ENCODE peak calls at places on chromosome 21, in six cellular contexts. One of them, this sample, is unnamed.

GRCh38 chr21:42423197-42423675 is 19.5 kb downstream of the UBASH3A start:
- DNase-seq in neural progenitor cell: no peak
- DNase-seq in CD8-positive, alpha-beta memory T cell: peak; percentile 56
- DNase-seq in tibial artery: no peak
- DNase-seq in right lobe of liver: no peak
- DNase-seq in right cardiac atrium: no peak
- DNase-seq in this sample: peak; percentile 39

GRCh38 chr21:45015469-45015860 is 58.9 kb upstream of the ADARB1 start:
- DNase-seq in neural progenitor cell: no peak
- DNase-seq in CD8-positive, alpha-beta memory T cell: no peak
- DNase-seq in tibial artery: peak; percentile 65
- DNase-seq in right lobe of liver: peak; percentile 14
- DNase-seq in right cardiac atrium: no peak
- DNase-seq in this sample: no peak

GRCh38 chr21:20169812-20170576 is 828.2 kb upstream of the NCAM2 start:
- DNase-seq in neural progenitor cell: no peak
- DNase-seq in CD8-positive, alpha-beta memory T cell: no peak
- DNase-seq in tibial artery: no peak
- DNase-seq in right lobe of liver: no peak
- DNase-seq in right cardiac atrium: no peak
- DNase-seq in this sample: no peak

GRCh38 chr21:31234936-31235335 is 109.1 kb downstream of the TIAM1 start:
- DNase-seq in neural progenitor cell: no peak
- DNase-seq in CD8-positive, alpha-beta memory T cell: no peak
- DNase-seq in tibial artery: no peak
- DNase-seq in right lobe of liver: no peak
- DNase-seq in right cardiac atrium: no peak
- DNase-seq in this sample: no peak

GRCh38 chr21:13937236-13937635 is 273.5 kb downstream of the LIPI start:
- DNase-seq in neural progenitor cell: no peak
- DNase-seq in CD8-positive, alpha-beta memory T cell: no peak
- DNase-seq in tibial artery: no peak
- DNase-seq in right lobe of liver: peak; percentile 21
- DNase-seq in right cardiac atrium: no peak
- DNase-seq in this sample: no peak

GRCh38 chr21:36647279-36648093 is 51.4 kb upstream of the SIM2 start:
- DNase-seq in neural progenitor cell: peak; percentile 45
- DNase-seq in CD8-positive, alpha-beta memory T cell: no peak
- DNase-seq in tibial artery: no peak
- DNase-seq in right lobe of liver: peak; percentile 27
- DNase-seq in right cardiac atrium: no peak
- DNase-seq in this sample: no peak

GRCh38 chr21:44485254-44485793 is 30.0 kb downstream of the LRRC3 start:
- DNase-seq in neural progenitor cell: peak; percentile 74
- DNase-seq in CD8-positive, alpha-beta memory T cell: peak; percentile 29
- DNase-seq in tibial artery: no peak
- DNase-seq in right lobe of liver: peak; percentile 74
- DNase-seq in right cardiac atrium: no peak
- DNase-seq in this sample: peak; percentile 67

GRCh38 chr21:36681117-36681631 is 17.7 kb upstream of the SIM2 start:
- DNase-seq in neural progenitor cell: no peak
- DNase-seq in CD8-positive, alpha-beta memory T cell: no peak
- DNase-seq in tibial artery: no peak
- DNase-seq in right lobe of liver: no peak
- DNase-seq in right cardiac atrium: no peak
- DNase-seq in this sample: no peak

GRCh38 chr21:31905444-31906400 is 32.9 kb downstream of the HUNK start:
- DNase-seq in neural progenitor cell: no peak
- DNase-seq in CD8-positive, alpha-beta memory T cell: no peak
- DNase-seq in tibial artery: no peak
- DNase-seq in right lobe of liver: no peak
- DNase-seq in right cardiac atrium: no peak
- DNase-seq in this sample: no peak

GRCh38 chr21:26194811-26195251 is 24.3 kb upstream of the APP start:
- DNase-seq in neural progenitor cell: no peak
- DNase-seq in CD8-positive, alpha-beta memory T cell: no peak
- DNase-seq in tibial artery: no peak
- DNase-seq in right lobe of liver: no peak
- DNase-seq in right cardiac atrium: no peak
- DNase-seq in this sample: no peak

GRCh38 chr21:34737115-34737514 is 68.3 kb downstream of the CLIC6 start:
- DNase-seq in neural progenitor cell: no peak
- DNase-seq in CD8-positive, alpha-beta memory T cell: no peak
- DNase-seq in tibial artery: peak; percentile 9
- DNase-seq in right lobe of liver: no peak
- DNase-seq in right cardiac atrium: no peak
- DNase-seq in this sample: no peak
- H3K27ac ChIP-seq in neural progenitor cell: no peak overlapping the region
- H3K27ac ChIP-seq in CD8-positive, alpha-beta memory T cell: no peak overlapping the region
- H3K27ac ChIP-seq in tibial artery: no peak overlapping the region
- H3K27ac ChIP-seq in right lobe of liver: no peak overlapping the region
- H3K27ac ChIP-seq in right cardiac atrium: no peak overlapping the region
- H3K27ac ChIP-seq in this sample: no peak overlapping the region

GRCh38 chr21:34822957-34823356 is 154.2 kb downstream of the CLIC6 start:
- DNase-seq in neural progenitor cell: no peak
- DNase-seq in CD8-positive, alpha-beta memory T cell: no peak
- DNase-seq in tibial artery: no peak
- DNase-seq in right lobe of liver: no peak
- DNase-seq in right cardiac atrium: no peak
- DNase-seq in this sample: no peak

GRCh38 chr21:34825101-34825500 is 156.3 kb downstream of the CLIC6 start:
- DNase-seq in neural progenitor cell: no peak
- DNase-seq in CD8-positive, alpha-beta memory T cell: no peak
- DNase-seq in tibial artery: no peak
- DNase-seq in right lobe of liver: no peak
- DNase-seq in right cardiac atrium: no peak
- DNase-seq in this sample: no peak

GRCh38 chr21:34826818-34827217 is 158.0 kb downstream of the CLIC6 start:
- DNase-seq in neural progenitor cell: no peak
- DNase-seq in CD8-positive, alpha-beta memory T cell: no peak
- DNase-seq in tibial artery: no peak
- DNase-seq in right lobe of liver: no peak
- DNase-seq in right cardiac atrium: no peak
- DNase-seq in this sample: no peak

GRCh38 chr21:34822209-34822608 is 153.4 kb downstream of the CLIC6 start:
- DNase-seq in neural progenitor cell: no peak
- DNase-seq in CD8-positive, alpha-beta memory T cell: no peak
- DNase-seq in tibial artery: no peak
- DNase-seq in right lobe of liver: no peak
- DNase-seq in right cardiac atrium: no peak
- DNase-seq in this sample: no peak

GRCh38 chr21:34824314-34824713 is 155.5 kb downstream of the CLIC6 start:
- DNase-seq in neural progenitor cell: no peak
- DNase-seq in CD8-positive, alpha-beta memory T cell: no peak
- DNase-seq in tibial artery: no peak
- DNase-seq in right lobe of liver: no peak
- DNase-seq in right cardiac atrium: no peak
- DNase-seq in this sample: no peak
- H3K27ac ChIP-seq in neural progenitor cell: no peak overlapping the region
- H3K27ac ChIP-seq in CD8-positive, alpha-beta memory T cell: no peak overlapping the region
- H3K27ac ChIP-seq in tibial artery: no peak overlapping the region
- H3K27ac ChIP-seq in right lobe of liver: no peak overlapping the region
- H3K27ac ChIP-seq in right cardiac atrium: no peak overlapping the region
- H3K27ac ChIP-seq in this sample: no peak overlapping the region

DNA sequence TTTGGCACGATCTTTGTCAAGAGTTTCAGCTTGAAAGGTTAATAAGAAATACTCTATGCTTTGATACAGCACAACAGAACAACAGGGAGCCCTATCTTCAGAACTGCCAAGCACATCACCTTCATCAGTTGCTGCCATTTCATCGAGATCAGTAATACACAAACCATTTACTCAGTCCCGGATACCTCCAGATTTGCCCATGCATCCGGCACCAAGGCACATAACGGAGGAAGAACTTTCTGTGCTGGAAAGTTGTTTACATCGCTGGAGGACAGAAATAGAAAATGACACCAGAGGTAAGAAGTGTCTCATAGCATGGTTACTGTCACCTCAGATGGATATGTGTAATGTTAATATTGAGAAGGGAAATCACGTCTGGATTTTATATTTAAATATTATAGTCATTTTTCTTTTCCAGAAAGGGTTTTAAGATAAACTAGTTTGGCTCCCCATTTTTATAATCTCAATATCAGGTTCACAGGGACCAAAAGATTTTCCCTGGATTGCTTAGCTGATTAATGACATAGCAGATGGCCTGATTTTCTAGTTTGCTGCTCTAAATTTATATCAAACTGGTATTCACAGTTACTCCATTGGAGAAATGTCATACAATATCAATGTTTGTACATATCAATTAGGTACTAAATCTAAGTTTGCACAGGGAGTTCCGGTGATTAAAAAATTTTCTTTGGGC is 97.3 kb downstream of the USP25 start:
- DNase-seq in neural progenitor cell: no peak
- DNase-seq in CD8-positive, alpha-beta memory T cell: no peak
- DNase-seq in tibial artery: no peak
- DNase-seq in right lobe of liver: no peak
- DNase-seq in right cardiac atrium: no peak
- DNase-seq in this sample: no peak
- H3K27ac ChIP-seq in neural progenitor cell: no peak overlapping the region
- H3K27ac ChIP-seq in CD8-positive, alpha-beta memory T cell: no peak overlapping the region
- H3K27ac ChIP-seq in tibial artery: no peak overlapping the region
- H3K27ac ChIP-seq in right lobe of liver: no peak overlapping the region
- H3K27ac ChIP-seq in right cardiac atrium: peak overlapping the region; percentile 65
- H3K27ac ChIP-seq in this sample: no peak overlapping the region

GRCh38 chr21:34844033-34844923 is 175.5 kb downstream of the CLIC6 start:
- DNase-seq in neural progenitor cell: no peak
- DNase-seq in CD8-positive, alpha-beta memory T cell: no peak
- DNase-seq in tibial artery: peak; percentile 88
- DNase-seq in right lobe of liver: peak; percentile 54
- DNase-seq in right cardiac atrium: peak; percentile 66
- DNase-seq in this sample: no peak
- H3K27ac ChIP-seq in neural progenitor cell: no peak overlapping the region
- H3K27ac ChIP-seq in CD8-positive, alpha-beta memory T cell: no peak overlapping the region
- H3K27ac ChIP-seq in tibial artery: peak overlapping the region; percentile 49
- H3K27ac ChIP-seq in right lobe of liver: no peak overlapping the region
- H3K27ac ChIP-seq in right cardiac atrium: peak overlapping the region; percentile 42
- H3K27ac ChIP-seq in this sample: no peak overlapping the region

DNA sequence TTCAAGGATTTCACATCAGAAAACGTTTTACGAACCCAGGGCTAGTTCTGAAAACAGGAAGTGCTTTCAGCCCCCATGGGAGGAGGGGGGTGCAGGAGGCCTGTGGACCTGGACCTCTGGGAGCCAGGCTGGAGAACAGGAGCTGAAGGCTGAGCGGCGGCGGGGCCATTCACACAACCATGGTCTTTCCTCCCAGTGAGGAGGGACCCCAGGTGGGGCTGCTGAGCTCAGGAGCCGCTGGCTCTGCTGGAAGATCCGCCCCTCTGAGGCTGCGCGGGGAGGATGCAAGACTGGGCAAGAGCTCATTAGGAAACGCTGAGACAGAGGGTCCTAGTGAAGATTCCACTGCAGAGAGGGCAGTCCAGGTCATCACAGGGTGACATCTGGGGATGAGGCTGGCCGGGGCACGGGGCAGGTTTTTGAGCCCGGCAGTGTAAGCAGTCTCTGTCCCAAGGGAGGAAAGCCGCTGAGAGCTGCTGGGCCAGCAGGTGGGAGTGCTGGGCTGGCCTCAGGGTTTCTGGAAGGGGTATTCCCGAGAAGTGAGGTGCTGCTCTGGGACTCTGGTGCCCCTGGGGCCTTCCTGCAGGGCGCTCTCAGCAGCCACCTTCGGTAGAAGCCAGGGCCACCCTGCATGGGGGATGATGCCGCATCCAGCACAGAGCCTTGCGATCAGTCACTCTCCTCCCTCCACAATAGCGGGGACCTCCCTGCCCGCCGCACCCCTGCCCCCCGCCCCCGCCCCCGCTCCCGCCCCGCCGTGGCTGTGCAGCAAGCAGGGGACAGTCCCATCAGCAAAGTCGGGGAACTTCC is 7.5 kb downstream of the MX2 start:
- DNase-seq in neural progenitor cell: peak; percentile 82
- DNase-seq in CD8-positive, alpha-beta memory T cell: peak; percentile 32
- DNase-seq in tibial artery: peak; percentile 66
- DNase-seq in right lobe of liver: no peak
- DNase-seq in right cardiac atrium: peak; percentile 48
- DNase-seq in this sample: peak; percentile 27
- H3K27ac ChIP-seq in neural progenitor cell: no peak overlapping the region
- H3K27ac ChIP-seq in CD8-positive, alpha-beta memory T cell: peak overlapping the region; percentile 57
- H3K27ac ChIP-seq in tibial artery: no peak overlapping the region
- H3K27ac ChIP-seq in right lobe of liver: no peak overlapping the region
- H3K27ac ChIP-seq in right cardiac atrium: peak overlapping the region; percentile 32
- H3K27ac ChIP-seq in this sample: peak overlapping the region; percentile 81

GRCh38 chr21:38741976-38742309 is 63.8 kb upstream of the ETS2 start:
- DNase-seq in neural progenitor cell: no peak
- DNase-seq in CD8-positive, alpha-beta memory T cell: no peak
- DNase-seq in tibial artery: no peak
- DNase-seq in right lobe of liver: no peak
- DNase-seq in right cardiac atrium: no peak
- DNase-seq in this sample: no peak

GRCh38 chr21:38741092-38741975 is 64.4 kb upstream of the ETS2 start:
- DNase-seq in neural progenitor cell: no peak
- DNase-seq in CD8-positive, alpha-beta memory T cell: no peak
- DNase-seq in tibial artery: no peak
- DNase-seq in right lobe of liver: no peak
- DNase-seq in right cardiac atrium: no peak
- DNase-seq in this sample: no peak

GRCh38 chr21:38740131-38740530 is 65.6 kb upstream of the ETS2 start:
- DNase-seq in neural progenitor cell: no peak
- DNase-seq in CD8-positive, alpha-beta memory T cell: no peak
- DNase-seq in tibial artery: no peak
- DNase-seq in right lobe of liver: no peak
- DNase-seq in right cardiac atrium: no peak
- DNase-seq in this sample: no peak

GRCh38 chr21:38742580-38743260 is 63.0 kb upstream of the ETS2 start:
- DNase-seq in neural progenitor cell: no peak
- DNase-seq in CD8-positive, alpha-beta memory T cell: no peak
- DNase-seq in tibial artery: no peak
- DNase-seq in right lobe of liver: no peak
- DNase-seq in right cardiac atrium: no peak
- DNase-seq in this sample: no peak

DNA sequence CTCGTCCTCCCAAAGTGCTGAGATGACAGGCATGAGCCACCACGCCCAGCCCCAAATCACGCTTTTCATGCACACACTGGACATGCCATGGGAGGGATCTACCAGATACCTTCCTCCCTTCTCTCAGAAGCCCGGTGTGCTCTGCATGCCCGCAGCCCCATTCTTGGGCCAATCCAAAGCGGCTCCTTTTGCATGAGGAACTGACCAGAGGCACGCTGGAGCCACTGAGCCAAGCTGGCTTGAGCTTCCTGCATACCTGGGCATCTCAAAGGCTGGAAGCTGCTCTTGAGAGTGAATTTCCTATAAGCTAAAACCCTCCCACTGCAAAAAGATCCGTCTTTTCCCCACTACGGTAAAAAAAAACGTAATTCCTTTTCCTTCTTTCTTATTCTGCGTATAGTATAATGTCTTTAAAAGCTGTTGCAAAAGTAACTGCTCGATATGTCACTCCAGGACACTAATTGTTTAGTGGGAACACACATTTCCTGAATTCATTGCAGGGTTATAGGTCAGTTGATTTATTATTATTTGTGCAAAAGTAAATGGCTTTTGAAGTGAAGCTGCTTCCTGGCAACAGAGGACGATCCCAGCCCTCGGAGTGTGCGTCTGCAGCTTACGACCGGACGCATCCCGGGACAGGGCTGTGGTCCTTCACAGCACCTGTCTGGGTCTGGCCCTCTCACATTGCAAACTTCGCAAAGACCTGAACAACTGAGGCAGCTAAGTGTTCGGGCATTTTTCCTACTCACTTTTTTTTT is 61.8 kb upstream of the ETS2 start:
- DNase-seq in neural progenitor cell: no peak
- DNase-seq in CD8-positive, alpha-beta memory T cell: no peak
- DNase-seq in tibial artery: no peak
- DNase-seq in right lobe of liver: no peak
- DNase-seq in right cardiac atrium: peak; percentile 16
- DNase-seq in this sample: no peak
- H3K27ac ChIP-seq in neural progenitor cell: no peak overlapping the region
- H3K27ac ChIP-seq in CD8-positive, alpha-beta memory T cell: no peak overlapping the region
- H3K27ac ChIP-seq in tibial artery: no peak overlapping the region
- H3K27ac ChIP-seq in right lobe of liver: no peak overlapping the region
- H3K27ac ChIP-seq in right cardiac atrium: peak overlapping the region; percentile 23
- H3K27ac ChIP-seq in this sample: no peak overlapping the region